ENCODE peak calls at places on chromosomes 2 and 18, in four cellular contexts. One of them, this sample, is unnamed.

GRCh38 chr2:39508243-39508642 is 71.2 kb upstream of the MAP4K3 start:
- DNase-seq in uterus: no peak
- DNase-seq in foreskin keratinocyte: no peak
- DNase-seq in CD8-positive, alpha-beta T cell: no peak
- DNase-seq in this sample: no peak

GRCh38 chr2:179106342-179107178 is 56.6 kb upstream of the CCDC141 start:
- DNase-seq in uterus: peak; percentile 34
- DNase-seq in foreskin keratinocyte: peak; percentile 96
- DNase-seq in CD8-positive, alpha-beta T cell: no peak
- DNase-seq in this sample: peak; percentile 78

GRCh38 chr2:55140316-55141219 is 90.3 kb upstream of the RTN4 start:
- DNase-seq in uterus: no peak
- DNase-seq in foreskin keratinocyte: no peak
- DNase-seq in CD8-positive, alpha-beta T cell: no peak
- DNase-seq in this sample: no peak

GRCh38 chr18:58603365-58604067 is 25.4 kb downstream of the ALPK2 start:
- DNase-seq in uterus: no peak
- DNase-seq in foreskin keratinocyte: no peak
- DNase-seq in CD8-positive, alpha-beta T cell: no peak
- DNase-seq in this sample: no peak

GRCh38 chr2:1791670-1792069 is 47.4 kb upstream of the PXDN start:
- DNase-seq in uterus: no peak
- DNase-seq in foreskin keratinocyte: no peak
- DNase-seq in CD8-positive, alpha-beta T cell: no peak
- DNase-seq in this sample: no peak

GRCh38 chr18:48541747-48542108 is 2.9 kb downstream of the CTIF start:
- DNase-seq in uterus: no peak
- DNase-seq in foreskin keratinocyte: no peak
- DNase-seq in CD8-positive, alpha-beta T cell: no peak
- DNase-seq in this sample: no peak

GRCh38 chr2:219125225-219125885 is 35.3 kb downstream of the NHEJ1 start:
- DNase-seq in uterus: peak; percentile 61
- DNase-seq in foreskin keratinocyte: no peak
- DNase-seq in CD8-positive, alpha-beta T cell: no peak
- DNase-seq in this sample: peak; percentile 11

GRCh38 chr2:201796478-201796865 is 9.9 kb upstream of the CDK15 start:
- DNase-seq in uterus: no peak
- DNase-seq in foreskin keratinocyte: no peak
- DNase-seq in CD8-positive, alpha-beta T cell: no peak
- DNase-seq in this sample: no peak

GRCh38 chr2:151153601-151154000 is 108.1 kb downstream of the RBM43 start:
- DNase-seq in uterus: no peak
- DNase-seq in foreskin keratinocyte: peak; percentile 84
- DNase-seq in CD8-positive, alpha-beta T cell: no peak
- DNase-seq in this sample: no peak

GRCh38 chr2:39517102-39517436 is 80.0 kb upstream of the MAP4K3 start:
- DNase-seq in uterus: no peak
- DNase-seq in foreskin keratinocyte: no peak
- DNase-seq in CD8-positive, alpha-beta T cell: no peak
- DNase-seq in this sample: no peak

GRCh38 chr2:97737421-97738235 is 24.3 kb downstream of the ZAP70 start:
- DNase-seq in uterus: no peak
- DNase-seq in foreskin keratinocyte: no peak
- DNase-seq in CD8-positive, alpha-beta T cell: no peak
- DNase-seq in this sample: no peak

GRCh38 chr2:159140070-159140774 is 146.3 kb downstream of the WDSUB1 start:
- DNase-seq in uterus: no peak
- DNase-seq in foreskin keratinocyte: no peak
- DNase-seq in CD8-positive, alpha-beta T cell: no peak
- DNase-seq in this sample: no peak

GRCh38 chr18:49321271-49321670 is 139.2 kb downstream of the DYM start:
- DNase-seq in uterus: no peak
- DNase-seq in foreskin keratinocyte: no peak
- DNase-seq in CD8-positive, alpha-beta T cell: no peak
- DNase-seq in this sample: no peak

GRCh38 chr18:48815581-48816324 is 135.0 kb downstream of the SMAD7 start:
- DNase-seq in uterus: peak; percentile 3
- DNase-seq in foreskin keratinocyte: no peak
- DNase-seq in CD8-positive, alpha-beta T cell: no peak
- DNase-seq in this sample: no peak

GRCh38 chr2:205089958-205090357 is 544.7 kb downstream of the PARD3B start:
- DNase-seq in uterus: no peak
- DNase-seq in foreskin keratinocyte: no peak
- DNase-seq in CD8-positive, alpha-beta T cell: no peak
- DNase-seq in this sample: no peak

GRCh38 chr2:147553743-147554142 is 291.1 kb upstream of the ACVR2A start:
- DNase-seq in uterus: no peak
- DNase-seq in foreskin keratinocyte: no peak
- DNase-seq in CD8-positive, alpha-beta T cell: no peak
- DNase-seq in this sample: no peak

GRCh38 chr2:141331127-141331526 is 799.7 kb downstream of the LRP1B start:
- DNase-seq in uterus: no peak
- DNase-seq in foreskin keratinocyte: peak; percentile 93
- DNase-seq in CD8-positive, alpha-beta T cell: no peak
- DNase-seq in this sample: peak; percentile 41

GRCh38 chr2:80145499-80145898 is 159.1 kb downstream of the LRRTM1 start:
- DNase-seq in uterus: no peak
- DNase-seq in foreskin keratinocyte: no peak
- DNase-seq in CD8-positive, alpha-beta T cell: no peak
- DNase-seq in this sample: no peak

GRCh38 chr2:18104583-18105224 is 226.2 kb downstream of the KCNS3 start:
- DNase-seq in uterus: no peak
- DNase-seq in foreskin keratinocyte: no peak
- DNase-seq in CD8-positive, alpha-beta T cell: no peak
- DNase-seq in this sample: no peak

GRCh38 chr2:98020992-98021713 is 25.4 kb upstream of the TMEM131 start:
- DNase-seq in uterus: no peak
- DNase-seq in foreskin keratinocyte: no peak
- DNase-seq in CD8-positive, alpha-beta T cell: no peak
- DNase-seq in this sample: no peak

GRCh38 chr2:45269149-45269793 is 260.0 kb upstream of the SIX2 start:
- DNase-seq in uterus: no peak
- DNase-seq in foreskin keratinocyte: no peak
- DNase-seq in CD8-positive, alpha-beta T cell: no peak
- DNase-seq in this sample: no peak

GRCh38 chr2:2057125-2057721 is 273.9 kb downstream of the MYT1L start:
- DNase-seq in uterus: peak; percentile 82
- DNase-seq in foreskin keratinocyte: no peak
- DNase-seq in CD8-positive, alpha-beta T cell: peak; percentile 64
- DNase-seq in this sample: no peak

GRCh38 chr2:162185833-162186232 is 33.8 kb upstream of the GCG start:
- DNase-seq in uterus: no peak
- DNase-seq in foreskin keratinocyte: no peak
- DNase-seq in CD8-positive, alpha-beta T cell: no peak
- DNase-seq in this sample: no peak

GRCh38 chr18:22838639-22839487 is 94.3 kb upstream of the RBBP8 start:
- DNase-seq in uterus: no peak
- DNase-seq in foreskin keratinocyte: no peak
- DNase-seq in CD8-positive, alpha-beta T cell: no peak
- DNase-seq in this sample: no peak

GRCh38 chr2:28374331-28374730 is 18.3 kb upstream of the FOSL2 start:
- DNase-seq in uterus: no peak
- DNase-seq in foreskin keratinocyte: no peak
- DNase-seq in CD8-positive, alpha-beta T cell: no peak
- DNase-seq in this sample: no peak

GRCh38 chr18:78914586-78914935 is 65.1 kb upstream of the SALL3 start:
- DNase-seq in uterus: no peak
- DNase-seq in foreskin keratinocyte: no peak
- DNase-seq in CD8-positive, alpha-beta T cell: no peak
- DNase-seq in this sample: no peak

GRCh38 chr18:76528477-76529432 is 33.7 kb upstream of the ZNF516 start:
- DNase-seq in uterus: peak; percentile 75
- DNase-seq in foreskin keratinocyte: peak; percentile 15
- DNase-seq in CD8-positive, alpha-beta T cell: no peak
- DNase-seq in this sample: no peak
- TF ChIP-seq CTCF in uterus: no peak
- TF ChIP-seq CTCF in foreskin keratinocyte: peak; percentile 35
- TF ChIP-seq CTCF in CD8-positive, alpha-beta T cell: no peak
- TF ChIP-seq CTCF in this sample: peak; percentile 31

GRCh38 chr2:59389240-59389639 is 1148.1 kb upstream of the FANCL start:
- DNase-seq in uterus: no peak
- DNase-seq in foreskin keratinocyte: peak; percentile 92
- DNase-seq in CD8-positive, alpha-beta T cell: no peak
- DNase-seq in this sample: no peak
- TF ChIP-seq CTCF in uterus: no peak
- TF ChIP-seq CTCF in foreskin keratinocyte: no peak
- TF ChIP-seq CTCF in CD8-positive, alpha-beta T cell: no peak
- TF ChIP-seq CTCF in this sample: no peak

GRCh38 chr2:26561918-26562810 is 79.0 kb downstream of the CIB4 start:
- DNase-seq in uterus: no peak
- DNase-seq in foreskin keratinocyte: no peak
- DNase-seq in CD8-positive, alpha-beta T cell: peak; percentile 18
- DNase-seq in this sample: no peak
- TF ChIP-seq CTCF in uterus: peak; percentile 17
- TF ChIP-seq CTCF in foreskin keratinocyte: peak; percentile 43
- TF ChIP-seq CTCF in CD8-positive, alpha-beta T cell: no peak
- TF ChIP-seq CTCF in this sample: peak; percentile 19

DNA sequence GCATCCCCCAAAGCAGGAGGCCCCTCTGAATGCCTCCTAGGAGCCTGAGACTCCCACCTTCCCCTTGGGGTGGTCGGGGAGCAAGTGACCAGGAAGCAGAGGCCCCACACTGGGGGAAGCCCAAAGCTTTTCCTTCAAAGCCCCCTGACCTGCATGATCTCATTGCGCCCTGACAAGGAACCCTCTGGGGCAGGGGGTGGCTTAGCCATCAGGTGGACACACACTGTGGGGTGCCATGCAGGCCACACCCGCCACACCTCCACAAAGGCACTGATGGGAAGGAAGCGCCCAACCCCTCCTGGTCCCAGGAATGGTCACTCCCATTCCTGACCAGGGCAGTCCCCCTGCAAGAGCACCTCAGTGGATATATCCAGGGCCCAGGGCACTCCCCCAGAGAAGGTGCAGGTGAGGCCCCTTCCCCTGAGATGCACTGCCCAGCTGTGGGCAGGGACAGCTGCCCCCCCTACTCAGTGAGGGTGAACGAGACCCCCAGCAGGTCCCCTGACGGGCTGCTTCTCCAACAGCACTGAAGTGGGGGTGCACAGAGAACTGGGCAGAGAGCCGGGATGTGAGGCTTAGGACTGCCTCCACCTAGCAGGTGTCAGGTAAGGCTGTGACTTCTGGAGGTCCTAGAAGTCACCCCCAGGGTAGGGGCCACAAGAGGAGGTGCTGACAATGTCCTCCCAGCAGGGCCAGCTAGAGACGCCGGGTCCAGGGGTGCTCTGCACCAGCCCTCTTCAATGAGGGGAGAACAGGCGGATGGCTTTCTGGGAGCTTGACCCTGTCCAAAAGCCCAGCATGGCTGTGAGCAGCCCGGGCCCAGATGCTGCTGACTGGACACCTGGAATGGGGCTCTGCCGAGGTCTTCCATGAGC is 31.5 kb downstream of the HS6ST1 start:
- DNase-seq in uterus: no peak
- DNase-seq in foreskin keratinocyte: no peak
- DNase-seq in CD8-positive, alpha-beta T cell: no peak
- DNase-seq in this sample: no peak
- TF ChIP-seq CTCF in uterus: no peak
- TF ChIP-seq CTCF in foreskin keratinocyte: no peak
- TF ChIP-seq CTCF in CD8-positive, alpha-beta T cell: no peak
- TF ChIP-seq CTCF in this sample: no peak

GRCh38 chr2:180596453-180596852 is 384.0 kb upstream of the UBE2E3 start:
- DNase-seq in uterus: no peak
- DNase-seq in foreskin keratinocyte: no peak
- DNase-seq in CD8-positive, alpha-beta T cell: no peak
- DNase-seq in this sample: no peak
- TF ChIP-seq CTCF in uterus: no peak
- TF ChIP-seq CTCF in foreskin keratinocyte: no peak
- TF ChIP-seq CTCF in CD8-positive, alpha-beta T cell: no peak
- TF ChIP-seq CTCF in this sample: no peak

GRCh38 chr18:55489742-55490055 is 98.3 kb downstream of the TCF4 start:
- DNase-seq in uterus: no peak
- DNase-seq in foreskin keratinocyte: no peak
- DNase-seq in CD8-positive, alpha-beta T cell: no peak
- DNase-seq in this sample: no peak

GRCh38 chr18:55494441-55494840 is 93.6 kb downstream of the TCF4 start:
- DNase-seq in uterus: no peak
- DNase-seq in foreskin keratinocyte: no peak
- DNase-seq in CD8-positive, alpha-beta T cell: no peak
- DNase-seq in this sample: no peak

GRCh38 chr18:55488473-55488872 is 99.5 kb downstream of the TCF4 start:
- DNase-seq in uterus: no peak
- DNase-seq in foreskin keratinocyte: no peak
- DNase-seq in CD8-positive, alpha-beta T cell: no peak
- DNase-seq in this sample: no peak

GRCh38 chr18:55489034-55489741 is 98.8 kb downstream of the TCF4 start:
- DNase-seq in uterus: no peak
- DNase-seq in foreskin keratinocyte: no peak
- DNase-seq in CD8-positive, alpha-beta T cell: no peak
- DNase-seq in this sample: no peak

DNA sequence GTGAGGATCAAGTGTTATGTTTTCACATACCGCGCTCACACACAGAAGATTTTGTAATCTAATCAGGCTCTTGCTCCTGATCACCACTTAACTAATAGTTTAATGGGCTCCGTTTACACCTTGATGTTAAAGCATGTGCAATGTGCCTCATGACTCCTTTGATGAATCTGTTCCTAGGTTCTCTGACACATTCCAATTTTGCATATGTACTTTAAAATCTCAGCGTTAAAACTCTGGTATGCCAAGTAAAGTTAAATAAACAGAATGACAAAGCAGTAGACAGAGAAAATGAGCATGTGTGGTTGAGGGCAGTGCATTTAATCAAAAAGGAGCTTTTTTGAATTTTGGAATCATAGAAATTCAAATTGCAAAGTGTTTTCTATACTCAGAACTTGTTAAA is 96.4 kb downstream of the TCF4 start:
- DNase-seq in uterus: no peak
- DNase-seq in foreskin keratinocyte: no peak
- DNase-seq in CD8-positive, alpha-beta T cell: no peak
- DNase-seq in this sample: no peak
- TF ChIP-seq CTCF in uterus: no peak
- TF ChIP-seq CTCF in foreskin keratinocyte: no peak
- TF ChIP-seq CTCF in CD8-positive, alpha-beta T cell: no peak
- TF ChIP-seq CTCF in this sample: no peak

DNA sequence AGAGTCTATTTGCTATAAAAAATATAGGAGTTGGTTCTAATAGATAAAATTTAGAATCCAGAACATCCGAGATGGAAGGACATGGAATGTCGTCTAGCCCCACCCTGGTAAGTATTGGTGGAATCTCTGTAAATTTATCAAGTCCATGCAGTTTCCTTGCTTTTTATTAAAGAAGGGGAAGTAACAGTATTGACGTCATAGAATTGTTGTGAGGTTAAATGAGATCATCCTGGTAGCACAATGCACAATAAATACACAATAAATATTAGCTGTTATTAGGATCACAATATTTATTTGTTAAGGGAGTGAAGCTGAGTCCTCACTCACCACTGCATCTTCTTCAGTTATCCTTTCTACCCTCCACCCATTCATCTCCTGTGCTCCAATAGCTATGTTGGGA is 16.7 kb upstream of the TMEM177 start:
- DNase-seq in uterus: no peak
- DNase-seq in foreskin keratinocyte: no peak
- DNase-seq in CD8-positive, alpha-beta T cell: no peak
- DNase-seq in this sample: no peak
- TF ChIP-seq CTCF in uterus: no peak
- TF ChIP-seq CTCF in foreskin keratinocyte: no peak
- TF ChIP-seq CTCF in CD8-positive, alpha-beta T cell: no peak
- TF ChIP-seq CTCF in this sample: no peak

This sample was measured in BJ.